ENCODE peak calls at places on chromosome 14, in five cellular contexts. B is AG04449, X is GM12865, Z is progenitor cell of endocrine pancreas, J is A673. U is an unnamed sample.

GRCh38 chr14:54894995-54895394 is 7.6 kb downstream of the GCH1 start:
- DNase-seq in X (no peak), J (peak), B (no peak), Z (no peak), U (no peak)

GRCh38 chr14:75934998-75935628 is 46.7 kb downstream of the TGFB3 start:
- DNase-seq in Z (no peak), X (no peak), B (no peak), J (no peak), U (no peak)

GRCh38 chr14:21025374-21026151 is 702 bp upstream of the NDRG2 start:
- DNase-seq in Z (peak), J (peak), B (no peak), X (no peak), U (no peak)

GRCh38 chr14:102732924-102733323 is 44.3 kb upstream of the TRAF3 start:
- DNase-seq in Z (no peak), X (no peak), B (no peak), J (no peak), U (no peak)

GRCh38 chr14:20794644-20795369 is 7.8 kb downstream of the RNASE1 start:
- DNase-seq in J (no peak), Z (no peak), B (no peak), X (no peak), U (no peak)

GRCh38 chr14:78987006-78987405 is 816.8 kb downstream of the NRXN3 start:
- DNase-seq in X (no peak), Z (no peak), J (no peak), B (no peak), U (no peak)

GRCh38 chr14:80080601-80081000 is 130.7 kb downstream of the DIO2 start:
- DNase-seq in B (no peak), J (no peak), X (no peak), Z (no peak), U (no peak)

GRCh38 chr14:53356361-53357150 is 203.4 kb upstream of the DDHD1 start:
- DNase-seq in Z (no peak), J (no peak), X (no peak), B (no peak), U (no peak)

GRCh38 chr14:72608391-72609204 is 285.3 kb downstream of the DPF3 start:
- DNase-seq in Z (no peak), B (peak), X (no peak), J (peak), U (no peak)

GRCh38 chr14:35046751-35047536 is 872 bp downstream of the FAM177A1 start:
- DNase-seq in X (peak), J (no peak), Z (no peak), B (no peak), U (no peak)

GRCh38 chr14:71711131-71711530 is 221.1 kb upstream of the RGS6 start:
- DNase-seq in X (no peak), J (peak), B (no peak), Z (no peak), U (no peak)

GRCh38 chr14:29926701-29927595 is 699 bp downstream of the PRKD1 start:
- DNase-seq in X (no peak), B (no peak), Z (peak), J (peak), U (peak)

GRCh38 chr14:89955022-89955414 is 488 bp upstream of the EFCAB11 start:
- DNase-seq in Z (no peak), X (no peak), B (no peak), J (no peak), U (no peak)

GRCh38 chr14:89957791-89958190 is 2.1 kb downstream of the TDP1 start:
- DNase-seq in J (no peak), B (no peak), X (no peak), Z (no peak), U (no peak)

GRCh38 chr14:89955418-89956293 is at the start of gene TDP1:
- DNase-seq in J (peak), X (peak), Z (peak), B (peak), U (peak)

GRCh38 chr14:89954045-89955021 is at the start of gene EFCAB11:
- DNase-seq in Z (peak), X (peak), B (peak), J (peak), U (peak)

DNA sequence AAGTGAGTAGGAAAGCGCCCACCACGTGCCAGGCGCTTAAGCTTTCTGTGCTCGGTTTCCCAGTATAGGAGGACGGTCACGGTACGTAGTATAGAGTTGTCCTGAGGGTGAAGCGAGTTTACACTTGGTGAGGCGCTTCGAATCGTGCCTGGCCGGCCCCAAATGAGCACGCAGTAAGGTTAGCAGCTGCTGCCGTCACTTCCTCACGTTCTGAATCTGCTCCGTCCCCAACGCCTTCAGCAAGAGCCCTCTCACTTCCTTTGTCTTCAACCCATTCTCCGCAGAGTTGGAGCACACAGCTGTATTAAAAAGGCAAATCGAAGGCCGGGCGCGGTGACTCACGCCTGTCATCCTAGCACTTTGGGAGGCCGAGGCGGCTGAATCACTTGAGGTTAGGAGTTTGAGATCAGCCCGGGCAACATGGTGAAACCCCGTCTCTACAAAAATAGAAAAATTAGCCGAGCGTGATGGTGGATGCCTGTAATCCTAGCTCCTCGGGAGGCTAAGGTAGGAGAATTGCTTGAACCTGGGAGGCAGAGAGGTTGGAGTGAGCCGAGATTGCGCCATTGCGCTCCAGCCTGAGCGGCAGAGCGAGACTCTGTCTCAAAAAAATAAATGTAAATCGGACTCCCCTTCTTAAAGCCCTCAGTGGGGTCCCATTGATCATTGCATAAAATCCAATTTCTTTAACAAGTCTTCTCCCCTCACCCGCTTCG is 725 bp downstream of the TDP1 start:
- DNase-seq in Z (peak), B (peak), X (peak), J (peak), U (no peak)
- TF ChIP-seq CTCF in Z (no peak), B (no peak), X (no peak), J (no peak), U (no peak)

DNA sequence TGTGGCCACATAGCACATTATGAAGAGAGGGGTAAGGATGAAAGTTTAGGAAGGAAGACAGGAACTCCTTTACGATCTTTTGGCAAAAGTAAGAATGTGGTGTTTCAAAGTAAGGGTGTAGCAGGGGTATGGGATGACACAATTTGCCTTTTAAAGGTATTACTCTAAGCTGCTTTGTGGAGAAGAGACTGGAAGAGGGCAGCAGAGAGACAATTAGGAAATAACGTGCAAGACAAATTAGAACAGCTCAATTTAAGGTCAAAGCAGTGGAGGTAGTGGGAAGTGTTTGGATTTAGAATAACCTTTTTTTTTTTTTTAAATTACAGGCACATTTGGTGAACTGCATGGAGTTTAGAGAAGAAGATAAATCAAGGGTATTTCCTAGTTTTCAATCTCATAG is 342.6 kb downstream of the NOVA1 start:
- DNase-seq in X (no peak), B (no peak), J (peak), Z (no peak), U (peak)
- TF ChIP-seq CTCF in X (no peak), B (no peak), J (peak), Z (no peak), U (peak)

GRCh38 chr14:59199205-59199604 is 10.7 kb downstream of the DAAM1 start:
- DNase-seq in J (no peak), B (no peak), X (no peak), Z (no peak), U (no peak)
- TF ChIP-seq CTCF in J (no peak), B (no peak), X (no peak), Z (peak), U (no peak)

GRCh38 chr14:74571441-74571841 is 40.6 kb downstream of the LTBP2 start:
- DNase-seq in J (no peak), X (no peak), B (no peak), Z (no peak), U (no peak)
- TF ChIP-seq CTCF in J (no peak), X (no peak), B (no peak), Z (no peak), U (no peak)

DNA sequence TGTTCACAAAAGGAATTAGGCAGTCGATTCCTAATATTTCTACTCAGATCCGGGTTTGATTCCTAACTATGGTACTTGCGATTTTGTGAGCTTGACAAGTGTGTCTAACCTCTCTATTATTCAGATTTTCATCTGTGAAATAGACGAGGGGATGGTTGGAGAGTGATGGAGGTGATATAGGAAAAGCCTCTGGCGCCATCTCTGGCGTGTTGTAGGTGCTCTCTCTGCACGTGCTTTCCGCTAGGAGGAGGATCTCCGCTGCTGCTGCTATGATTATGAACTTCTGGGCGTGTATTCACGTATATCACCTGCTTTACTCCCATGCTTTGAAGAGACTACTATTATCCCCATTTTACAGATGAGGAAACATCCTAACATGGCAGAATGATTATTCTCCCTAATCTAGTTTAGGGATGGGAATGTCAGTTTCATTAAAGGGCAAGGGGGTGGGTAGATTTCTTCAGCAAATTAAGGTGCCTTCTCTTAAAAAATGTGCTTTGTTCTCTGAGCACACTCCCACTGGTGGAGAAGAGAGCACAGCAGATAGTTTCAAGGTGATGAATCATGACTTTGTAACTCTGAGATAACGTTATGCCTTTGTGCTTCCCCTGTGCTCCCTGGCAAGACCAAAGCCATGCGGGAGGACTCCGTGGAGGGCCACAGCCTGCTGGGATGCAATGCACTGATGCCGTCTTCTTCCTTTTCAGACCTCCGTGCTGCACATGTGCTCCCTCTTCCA is 97.1 kb downstream of the PRIMA1 start:
- DNase-seq in Z (no peak), J (no peak), B (no peak), X (no peak), U (no peak)
- TF ChIP-seq CTCF in Z (no peak), J (peak), B (no peak), X (no peak), U (no peak)

DNA sequence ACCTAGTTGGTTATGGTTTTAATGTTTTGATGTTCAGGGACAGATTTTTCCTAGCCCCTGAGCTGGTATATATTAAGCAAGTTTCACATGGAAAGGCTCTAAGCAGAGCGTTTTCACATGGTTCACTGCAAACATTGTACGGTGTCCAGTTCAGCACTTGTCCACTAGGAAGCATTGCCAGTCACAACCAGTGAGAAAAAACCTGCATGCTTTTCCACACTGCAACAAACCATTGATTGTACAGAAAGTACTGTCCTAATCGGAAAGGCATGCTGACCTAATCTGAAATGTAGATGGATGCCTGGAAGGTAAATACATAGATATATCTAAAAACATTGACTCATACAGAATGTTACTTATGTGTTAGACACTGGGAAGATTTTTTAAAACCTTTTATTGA is 25.0 kb upstream of the NPAS3 start:
- DNase-seq in J (no peak), X (no peak), B (no peak), Z (no peak), U (no peak)
- TF ChIP-seq CTCF in J (no peak), X (no peak), B (no peak), Z (peak), U (no peak)

GRCh38 chr14:96225745-96226151 is 21.1 kb downstream of the BDKRB2 start:
- DNase-seq in J (no peak), B (peak), X (no peak), Z (peak), U (no peak)
- TF ChIP-seq CTCF in J (no peak), B (peak), X (no peak), Z (peak), U (no peak)

DNA sequence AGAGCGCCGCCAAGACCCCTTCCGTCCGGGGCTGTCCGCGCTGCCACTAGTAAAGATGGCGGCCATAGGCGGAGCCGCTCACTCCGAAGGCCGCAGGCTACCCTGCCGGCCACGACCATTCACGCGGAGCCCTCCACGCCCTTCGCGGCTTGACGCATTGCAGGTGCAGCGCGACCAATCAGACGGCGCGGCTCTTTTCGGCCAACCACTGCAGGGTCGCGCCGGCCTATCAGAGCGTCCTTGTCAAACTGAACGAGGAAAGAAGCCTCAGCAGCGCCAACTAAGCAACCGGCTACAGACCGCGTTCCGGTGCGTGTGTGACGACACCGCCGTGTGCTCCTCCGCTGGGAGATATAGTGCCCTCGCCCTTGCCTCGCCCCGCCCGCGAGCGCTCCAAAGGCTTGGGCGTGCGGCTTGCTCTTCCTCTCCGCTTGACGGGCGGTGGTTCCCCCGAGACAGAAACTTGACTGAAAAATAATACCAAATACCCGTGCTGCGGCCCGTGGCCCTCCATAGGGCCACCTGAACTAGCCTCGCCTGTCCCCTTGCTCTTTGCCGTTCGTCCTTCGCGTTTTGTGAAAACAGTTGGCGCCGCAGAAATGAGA is 13.6 kb upstream of the CALM1 start:
- DNase-seq in J (peak), Z (peak), B (peak), X (peak), U (peak)
- TF ChIP-seq CTCF in J (no peak), Z (no peak), B (peak), X (peak), U (no peak)

DNA sequence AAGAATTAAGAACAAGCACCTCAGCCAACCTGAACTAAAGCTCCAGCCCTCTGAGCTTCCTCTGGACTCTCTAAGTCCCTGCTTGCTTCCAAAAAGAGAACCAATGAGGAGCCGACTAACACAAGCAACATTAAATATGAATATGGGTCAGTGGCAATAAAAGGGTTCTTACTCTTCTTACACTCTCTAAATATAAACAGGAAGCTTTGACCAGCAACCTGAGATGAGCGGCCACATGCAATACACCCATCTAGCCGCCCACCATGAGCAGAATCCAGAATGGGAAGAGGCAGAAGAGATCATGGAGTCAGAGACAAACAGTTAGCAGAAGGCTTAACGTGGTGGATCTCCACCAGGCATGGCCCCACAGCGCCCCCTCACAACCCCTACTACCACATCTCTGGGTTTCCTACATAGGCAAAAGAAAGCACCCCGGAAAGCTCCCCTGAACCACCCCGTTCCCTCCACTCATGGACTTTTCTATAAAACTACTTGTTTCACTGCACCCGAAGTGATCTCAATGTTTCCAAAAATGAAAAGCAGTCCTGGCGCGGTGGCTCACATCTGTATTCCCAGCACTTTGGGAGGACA is 59.4 kb downstream of the TTC7B start:
- DNase-seq in J (no peak), X (no peak), B (no peak), Z (no peak), U (no peak)
- TF ChIP-seq CTCF in J (peak), X (no peak), B (no peak), Z (no peak), U (no peak)